ENCODE peak calls at places on chromosomes 13 and 19, in seven cellular contexts. O is upper lobe of right lung, Y is aorta, V is cardiac muscle cell, I is uterus, T is MM.1S, X is mammary epithelial cell. Z is an unnamed sample.

GRCh38 chr19:23002690-23003422 is at the start of gene ZNF728:
- DNase-seq in O (peak; percentile 61), Y (peak; percentile 83), V (no peak), I (peak; percentile 74), T (no peak), X (no peak), Z (no peak)

GRCh38 chr19:49148784-49149651 is 6.2 kb downstream of the HRC start:
- DNase-seq in O (peak; percentile 98), Y (peak; percentile 98), V (peak; percentile 100), I (peak; percentile 95), T (peak; percentile 92), X (peak; percentile 91), Z (peak; percentile 96)

GRCh38 chr13:97252735-97253134 is 30.6 kb downstream of the MBNL2 start:
- DNase-seq in O (no peak), Y (no peak), V (no peak), I (no peak), T (no peak), X (no peak), Z (no peak)

GRCh38 chr19:14530005-14530348 is 583 bp downstream of the TECR start:
- DNase-seq in O (peak; percentile 88), Y (no peak), V (no peak), I (no peak), T (peak; percentile 19), X (no peak), Z (peak; percentile 32)

GRCh38 chr19:5339470-5339949 is 1.1 kb downstream of the PTPRS start:
- DNase-seq in O (no peak), Y (no peak), V (no peak), I (no peak), T (no peak), X (no peak), Z (no peak)

GRCh38 chr13:73131247-73131646 is 72.4 kb downstream of the KLF5 start:
- DNase-seq in O (no peak), Y (no peak), V (no peak), I (no peak), T (no peak), X (no peak), Z (no peak)

GRCh38 chr19:32407004-32407992 is 1.7 kb downstream of the DPY19L3 start:
- DNase-seq in O (peak; percentile 80), Y (no peak), V (no peak), I (peak; percentile 79), T (no peak), X (no peak), Z (no peak)

GRCh38 chr19:44587863-44588752 is 25.3 kb upstream of the IGSF23 start:
- DNase-seq in O (no peak), Y (no peak), V (no peak), I (no peak), T (no peak), X (peak; percentile 74), Z (no peak)

GRCh38 chr19:22623841-22624221 is 10.3 kb upstream of the ZNF492 start:
- DNase-seq in O (peak; percentile 42), Y (no peak), V (no peak), I (no peak), T (no peak), X (no peak), Z (no peak)

GRCh38 chr13:50033696-50034095 is 18.5 kb downstream of the KCNRG start:
- DNase-seq in O (no peak), Y (no peak), V (no peak), I (no peak), T (no peak), X (no peak), Z (no peak)

DNA sequence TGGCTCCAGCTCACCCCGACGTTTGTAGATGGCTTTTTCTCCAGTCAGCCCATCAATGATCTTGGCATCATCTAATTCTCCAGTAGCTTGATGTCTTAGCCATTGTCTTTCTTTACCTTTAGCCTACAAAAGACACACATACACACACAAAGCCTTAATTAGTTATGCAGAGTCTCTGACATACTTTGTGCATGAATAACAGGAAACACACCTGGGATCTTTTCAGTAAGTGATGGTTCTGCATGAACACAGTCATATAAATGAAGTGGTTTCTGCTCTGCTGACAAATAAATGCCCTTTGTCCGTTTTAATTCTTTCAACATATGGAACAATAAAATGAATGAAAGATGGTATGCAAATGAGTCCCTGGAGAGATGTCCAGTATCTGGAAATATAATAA is 133.3 kb downstream of the RGCC start:
- DNase-seq in O (no peak), Y (no peak), V (no peak), I (no peak), T (no peak), X (peak; percentile 84), Z (peak; percentile 93)
- H3K27ac ChIP-seq in O (no peak overlapping the region), Y (no peak overlapping the region), V (no peak overlapping the region), I (no peak overlapping the region), T (no peak overlapping the region), X (peak overlapping the region; percentile 87), Z (peak overlapping the region; percentile 85)

GRCh38 chr13:113646376-113646775 is 11.6 kb downstream of the ATP4B start:
- DNase-seq in O (no peak), Y (peak; percentile 39), V (no peak), I (no peak), T (no peak), X (no peak), Z (no peak)

GRCh38 chr13:113648218-113648615 is 9.8 kb downstream of the ATP4B start:
- DNase-seq in O (peak; percentile 48), Y (peak; percentile 34), V (no peak), I (peak; percentile 9), T (no peak), X (no peak), Z (no peak)

GRCh38 chr13:113647351-113648217 is 10.4 kb downstream of the ATP4B start:
- DNase-seq in O (peak; percentile 96), Y (peak; percentile 95), V (no peak), I (peak; percentile 69), T (no peak), X (peak; percentile 59), Z (no peak)

GRCh38 chr13:113645329-113645728 is 12.7 kb downstream of the ATP4B start:
- DNase-seq in O (peak; percentile 40), Y (no peak), V (no peak), I (no peak), T (no peak), X (no peak), Z (no peak)

GRCh38 chr13:113646921-113647340 is 11.1 kb downstream of the ATP4B start:
- DNase-seq in O (peak; percentile 59), Y (peak; percentile 40), V (no peak), I (peak; percentile 9), T (no peak), X (no peak), Z (no peak)
- H3K27ac ChIP-seq in O (no peak overlapping the region), Y (no peak overlapping the region), V (no peak overlapping the region), I (no peak overlapping the region), T (no peak overlapping the region), X (no peak overlapping the region), Z (no peak overlapping the region)

GRCh38 chr13:40472427-40473220 is 193.8 kb downstream of the FOXO1 start:
- DNase-seq in O (no peak), Y (no peak), V (no peak), I (no peak), T (no peak), X (no peak), Z (no peak)

GRCh38 chr13:40471911-40472310 is 194.5 kb downstream of the FOXO1 start:
- DNase-seq in O (no peak), Y (no peak), V (no peak), I (no peak), T (no peak), X (no peak), Z (no peak)

GRCh38 chr13:40469581-40470282 is 196.7 kb downstream of the FOXO1 start:
- DNase-seq in O (no peak), Y (no peak), V (no peak), I (no peak), T (no peak), X (no peak), Z (no peak)

GRCh38 chr13:40468227-40468838 is 198.1 kb downstream of the FOXO1 start:
- DNase-seq in O (no peak), Y (no peak), V (no peak), I (no peak), T (no peak), X (no peak), Z (no peak)

GRCh38 chr13:40470665-40471064 is 195.8 kb downstream of the FOXO1 start:
- DNase-seq in O (no peak), Y (no peak), V (no peak), I (peak; percentile 46), T (no peak), X (no peak), Z (no peak)
- H3K27ac ChIP-seq in O (no peak overlapping the region), Y (peak overlapping the region; percentile 70), V (no peak overlapping the region), I (peak overlapping the region; percentile 89), T (no peak overlapping the region), X (no peak overlapping the region), Z (no peak overlapping the region)

GRCh38 chr19:7849631-7850428 is 19.8 kb downstream of the EVI5L start:
- DNase-seq in O (no peak), Y (no peak), V (no peak), I (no peak), T (no peak), X (no peak), Z (no peak)

GRCh38 chr19:7848779-7849457 is 18.9 kb downstream of the EVI5L start:
- DNase-seq in O (no peak), Y (no peak), V (no peak), I (no peak), T (no peak), X (no peak), Z (no peak)

GRCh38 chr19:7851623-7852500 is 21.8 kb downstream of the EVI5L start:
- DNase-seq in O (no peak), Y (no peak), V (no peak), I (no peak), T (no peak), X (no peak), Z (no peak)

GRCh38 chr19:7850975-7851622 is 21.1 kb downstream of the EVI5L start:
- DNase-seq in O (no peak), Y (no peak), V (no peak), I (no peak), T (no peak), X (no peak), Z (no peak)

GRCh38 chr19:7850429-7850819 is 20.4 kb downstream of the EVI5L start:
- DNase-seq in O (no peak), Y (no peak), V (peak; percentile 82), I (no peak), T (no peak), X (no peak), Z (no peak)
- H3K27ac ChIP-seq in O (no peak overlapping the region), Y (no peak overlapping the region), V (peak overlapping the region; percentile 65), I (no peak overlapping the region), T (no peak overlapping the region), X (no peak overlapping the region), Z (no peak overlapping the region)

GRCh38 chr19:6374179-6374709 is 1.5 kb downstream of the PSPN start:
- DNase-seq in O (no peak), Y (no peak), V (no peak), I (peak; percentile 39), T (no peak), X (no peak), Z (no peak)
- H3K27ac ChIP-seq in O (no peak overlapping the region), Y (no peak overlapping the region), V (peak overlapping the region; percentile 4), I (peak overlapping the region; percentile 97), T (no peak overlapping the region), X (no peak overlapping the region), Z (peak overlapping the region; percentile 50)

DNA sequence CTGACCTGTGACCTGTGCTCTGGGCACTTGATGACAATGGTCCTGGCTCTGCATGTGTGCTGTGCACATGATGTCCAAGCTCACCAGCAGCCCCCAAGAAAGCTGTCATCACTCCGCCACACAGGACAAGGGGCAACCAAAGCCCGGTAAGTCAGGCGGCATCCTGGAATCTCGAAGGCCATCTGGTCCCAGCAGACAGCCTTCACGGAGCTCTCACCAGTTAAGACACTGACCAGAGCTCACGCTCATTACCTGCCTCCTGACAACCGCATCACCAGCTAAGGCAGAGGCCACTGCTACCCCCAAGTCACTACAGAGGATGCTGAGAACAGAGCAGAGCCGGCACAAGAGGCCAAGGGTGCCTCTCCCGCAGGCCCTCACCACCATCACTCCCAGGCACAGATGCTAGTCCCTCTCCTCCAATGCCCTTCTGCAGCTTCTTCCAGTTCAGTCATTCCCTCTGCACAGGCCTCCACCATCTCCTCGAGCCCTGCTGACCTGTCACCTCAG is 10.6 kb downstream of the PPP6R1 start:
- DNase-seq in O (no peak), Y (peak; percentile 38), V (peak; percentile 33), I (no peak), T (no peak), X (no peak), Z (no peak)
- H3K27ac ChIP-seq in O (no peak overlapping the region), Y (no peak overlapping the region), V (peak overlapping the region; percentile 71), I (no peak overlapping the region), T (no peak overlapping the region), X (peak overlapping the region; percentile 75), Z (no peak overlapping the region)